ENCODE peak calls at places on chromosomes 4 and X, in eight cellular contexts. G is AG09309; N is tibial artery; Z is LHCN-M2; X is astrocyte of the spinal cord; L is RCC 7860; V is heart right ventricle; D is activated CD4-positive, CD25-positive, alpha-beta regulatory T cell treated with anti-CD3 and anti-CD28 coated beads, Interleukin-2, amount 50 U/mL, for 16 hours. Q is an unnamed sample.

GRCh38 chrX:68307767-68308166 is 125.5 kb downstream of the OPHN1 start:
- DNase-seq in G (peak), N (no peak), Z (peak), X (peak), L (peak), V (no peak), D (no peak), Q (peak)

GRCh38 chrX:68579810-68580209 is 67.7 kb upstream of the STARD8 start:
- DNase-seq in G (no peak), N (no peak), Z (no peak), X (no peak), L (no peak), V (no peak), D (no peak), Q (no peak)

GRCh38 chr4:17817027-17817426 is 6.2 kb downstream of the NCAPG start:
- DNase-seq in G (peak), N (no peak), Z (peak), X (peak), L (peak), V (no peak), D (no peak), Q (peak)

GRCh38 chr4:32135642-32136041 is 1415.5 kb downstream of the PCDH7 start:
- DNase-seq in G (peak), N (no peak), Z (peak), X (peak), L (no peak), V (no peak), D (no peak), Q (no peak)

GRCh38 chr4:112321768-112322684 is 24.9 kb downstream of the ALPK1 start:
- DNase-seq in G (no peak), N (no peak), Z (peak), X (peak), L (peak), V (peak), D (peak), Q (no peak)

GRCh38 chr4:112199041-112199440 is 32.5 kb upstream of the AP1AR start:
- DNase-seq in G (no peak), N (no peak), Z (no peak), X (no peak), L (no peak), V (no peak), D (no peak), Q (no peak)

GRCh38 chr4:77040265-77040664 is 35.5 kb downstream of the CCNI start:
- DNase-seq in G (no peak), N (no peak), Z (peak), X (peak), L (peak), V (no peak), D (no peak), Q (no peak)

GRCh38 chrX:63657821-63658220 is 127.2 kb downstream of the ARHGEF9 start:
- DNase-seq in G (peak), N (peak), Z (peak), X (peak), L (no peak), V (peak), D (no peak), Q (peak)

GRCh38 chr4:3314706-3315260 is 22.0 kb downstream of the RGS12 start:
- DNase-seq in G (no peak), N (peak), Z (no peak), X (no peak), L (no peak), V (no peak), D (no peak), Q (no peak)

GRCh38 chr4:188197566-188197965 is 58.3 kb downstream of the TRIML1 start:
- DNase-seq in G (no peak), N (no peak), Z (no peak), X (no peak), L (no peak), V (no peak), D (no peak), Q (no peak)

GRCh38 chrX:136204571-136204970 is 46.6 kb downstream of the MAP7D3 start:
- DNase-seq in G (no peak), N (peak), Z (peak), X (peak), L (peak), V (no peak), D (no peak), Q (no peak)

GRCh38 chrX:10233173-10233572 is 76.4 kb downstream of the CLCN4 start:
- DNase-seq in G (no peak), N (no peak), Z (peak), X (peak), L (peak), V (no peak), D (no peak), Q (no peak)

GRCh38 chr4:173518419-173519102 is 11.5 kb downstream of the HAND2 start:
- DNase-seq in G (no peak), N (peak), Z (no peak), X (no peak), L (no peak), V (peak), D (no peak), Q (no peak)

GRCh38 chr4:153159728-153160221 is 44.5 kb upstream of the TRIM2 start:
- DNase-seq in G (peak), N (no peak), Z (peak), X (peak), L (no peak), V (no peak), D (no peak), Q (peak)

GRCh38 chrX:130878350-130879341 is 24.4 kb downstream of the ENOX2 start:
- DNase-seq in G (peak), N (peak), Z (peak), X (peak), L (peak), V (no peak), D (no peak), Q (peak)

GRCh38 chrX:69214463-69214862 is 49.2 kb upstream of the PJA1 start:
- DNase-seq in G (no peak), N (no peak), Z (no peak), X (no peak), L (no peak), V (no peak), D (no peak), Q (no peak)

GRCh38 chr4:53755656-53756055 is 164.4 kb upstream of the LNX1 start:
- DNase-seq in G (no peak), N (no peak), Z (no peak), X (no peak), L (no peak), V (no peak), D (no peak), Q (no peak)

GRCh38 chr4:151013491-151013890 is 1.6 kb downstream of the LRBA start:
- DNase-seq in G (no peak), N (no peak), Z (no peak), X (no peak), L (no peak), V (no peak), D (no peak), Q (no peak)

GRCh38 chr4:153025402-153025801 is 89.3 kb downstream of the FHDC1 start:
- DNase-seq in G (no peak), N (no peak), Z (no peak), X (no peak), L (no peak), V (no peak), D (no peak), Q (no peak)

GRCh38 chr4:89196745-89197144 is 85.4 kb downstream of the TIGD2 start:
- DNase-seq in G (no peak), N (no peak), Z (no peak), X (peak), L (no peak), V (no peak), D (no peak), Q (no peak)

GRCh38 chrX:72604705-72605104 is 32.1 kb upstream of the HDAC8 start:
- DNase-seq in G (no peak), N (no peak), Z (no peak), X (no peak), L (no peak), V (no peak), D (no peak), Q (no peak)

GRCh38 chr4:148126825-148127224 is 315.4 kb downstream of the NR3C2 start:
- DNase-seq in G (no peak), N (no peak), Z (peak), X (peak), L (no peak), V (no peak), D (no peak), Q (no peak)

GRCh38 chrX:110089656-110090404 is 86.9 kb downstream of the TMEM164 start:
- DNase-seq in G (no peak), N (no peak), Z (peak), X (peak), L (no peak), V (no peak), D (no peak), Q (no peak)

GRCh38 chrX:50988649-50989048 is 78.1 kb downstream of the BMP15 start:
- DNase-seq in G (peak), N (no peak), Z (no peak), X (peak), L (no peak), V (no peak), D (no peak), Q (no peak)